ENCODE peak calls at places on chromosomes 12 and 14, in four cellular contexts. F is hepatocyte, H is GM10248, P is neural crest cell. Q is an unnamed sample.
A peak's percentile ranks its signal among the peaks of the same experiment; 100 is the strongest.

GRCh38 chr14:37590096-37590809 is 4.8 kb downstream of the FOXA1 start:
- DNase-seq in F (no peak), H (no peak), P (no peak), Q (no peak)

GRCh38 chr12:17609152-17609551 is 480.8 kb downstream of the RERGL start:
- DNase-seq in P (no peak), H (no peak), F (no peak), Q (no peak)

GRCh38 chr14:32312010-32312331 is 17.1 kb upstream of the AKAP6 start:
- DNase-seq in P (no peak), H (no peak), F (no peak), Q (no peak)

GRCh38 chr12:1800646-1801284 is 19.6 kb upstream of the LRTM2 start:
- DNase-seq in H (peak; percentile 79), F (no peak), P (no peak), Q (no peak)

GRCh38 chr12:114676142-114676741 is 7.7 kb downstream of the TBX3 start:
- DNase-seq in H (no peak), P (no peak), F (no peak), Q (no peak)

GRCh38 chr12:109783135-109783964 is 49.8 kb downstream of the TRPV4 start:
- DNase-seq in F (no peak), H (no peak), P (no peak), Q (no peak)

GRCh38 chr14:20624495-20625070 is 16.9 kb downstream of the OR6S1 start:
- DNase-seq in P (peak; percentile 29), H (peak; percentile 56), F (peak; percentile 84), Q (no peak)

GRCh38 chr12:47838286-47838931 is 18.7 kb upstream of the HDAC7 start:
- DNase-seq in F (peak; percentile 50), P (peak; percentile 45), H (no peak), Q (no peak)

GRCh38 chr12:31929140-31929526 is 30.1 kb upstream of the RESF1 start:
- DNase-seq in F (no peak), H (no peak), P (no peak), Q (no peak)

GRCh38 chr12:55847033-55847432 is 4.3 kb upstream of the MMP19 start:
- DNase-seq in F (no peak), P (no peak), H (no peak), Q (no peak)

GRCh38 chr12:89040146-89040964 is 311.9 kb downstream of the DUSP6 start:
- DNase-seq in H (peak; percentile 53), P (no peak), F (no peak), Q (no peak)

GRCh38 chr12:51973560-51973959 is 22.1 kb downstream of the ACVR1B start:
- DNase-seq in P (no peak), H (no peak), F (no peak), Q (no peak)

GRCh38 chr12:2057041-2057792 is 4.4 kb downstream of the CACNA1C start:
- DNase-seq in F (peak; percentile 79), H (peak; percentile 40), P (peak; percentile 76), Q (no peak)

GRCh38 chr12:106480259-106480658 is 102.5 kb upstream of the RFX4 start:
- DNase-seq in F (peak; percentile 36), P (no peak), H (no peak), Q (no peak)

GRCh38 chr12:51823875-51824565 is 24.5 kb downstream of the FIGNL2 start:
- DNase-seq in H (no peak), F (peak; percentile 82), P (no peak), Q (no peak)

GRCh38 chr14:42499137-42499536 is 892.5 kb downstream of the LRFN5 start:
- DNase-seq in F (no peak), H (no peak), P (no peak), Q (no peak)

GRCh38 chr14:72404106-72404774 is 472.0 kb downstream of the RGS6 start:
- DNase-seq in F (no peak), H (no peak), P (no peak), Q (no peak)

GRCh38 chr12:49422038-49422575 is 54.8 kb downstream of the SPATS2 start:
- DNase-seq in P (no peak), H (no peak), F (no peak), Q (no peak)

GRCh38 chr12:116096874-116097273 is 180.6 kb downstream of the MED13L start:
- DNase-seq in P (no peak), H (no peak), F (no peak), Q (no peak)

DNA sequence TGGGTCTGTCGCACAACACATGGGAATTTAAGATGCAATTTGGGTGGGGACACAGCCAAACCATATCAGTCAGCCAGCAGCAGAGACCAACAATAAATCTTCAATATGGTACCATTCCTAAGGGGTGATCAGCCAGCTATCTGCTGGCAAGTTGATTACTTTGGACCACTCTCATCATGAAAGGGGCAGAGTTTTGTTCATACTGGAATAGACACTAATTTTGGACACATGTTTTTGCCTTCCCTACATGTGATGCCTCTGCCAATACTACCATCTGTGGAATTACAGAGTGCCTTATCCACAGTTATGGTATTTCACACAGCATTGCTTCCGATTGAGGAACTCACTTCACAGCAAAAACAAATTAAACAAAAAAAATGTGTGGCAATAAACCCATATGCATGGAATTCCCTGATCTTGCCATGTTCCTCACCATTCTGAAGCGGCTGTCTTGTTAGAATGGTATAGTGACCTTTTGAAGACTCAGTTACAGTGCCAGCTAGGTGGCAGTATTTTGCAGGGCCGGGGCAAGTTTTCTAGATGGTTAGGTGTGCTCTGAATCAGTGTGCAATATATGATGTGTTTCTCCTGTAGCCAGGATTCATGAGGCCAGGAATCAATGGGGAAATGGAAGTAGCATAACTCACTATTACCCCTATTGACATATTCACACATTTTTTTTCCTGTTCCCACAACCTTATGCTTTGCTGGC is 179.0 kb upstream of the IGF1 start:
- DNase-seq in H (no peak), P (no peak), F (no peak), Q (no peak)
- TF ChIP-seq CTCF in H (no peak), P (no peak), F (no peak), Q (no peak)

DNA sequence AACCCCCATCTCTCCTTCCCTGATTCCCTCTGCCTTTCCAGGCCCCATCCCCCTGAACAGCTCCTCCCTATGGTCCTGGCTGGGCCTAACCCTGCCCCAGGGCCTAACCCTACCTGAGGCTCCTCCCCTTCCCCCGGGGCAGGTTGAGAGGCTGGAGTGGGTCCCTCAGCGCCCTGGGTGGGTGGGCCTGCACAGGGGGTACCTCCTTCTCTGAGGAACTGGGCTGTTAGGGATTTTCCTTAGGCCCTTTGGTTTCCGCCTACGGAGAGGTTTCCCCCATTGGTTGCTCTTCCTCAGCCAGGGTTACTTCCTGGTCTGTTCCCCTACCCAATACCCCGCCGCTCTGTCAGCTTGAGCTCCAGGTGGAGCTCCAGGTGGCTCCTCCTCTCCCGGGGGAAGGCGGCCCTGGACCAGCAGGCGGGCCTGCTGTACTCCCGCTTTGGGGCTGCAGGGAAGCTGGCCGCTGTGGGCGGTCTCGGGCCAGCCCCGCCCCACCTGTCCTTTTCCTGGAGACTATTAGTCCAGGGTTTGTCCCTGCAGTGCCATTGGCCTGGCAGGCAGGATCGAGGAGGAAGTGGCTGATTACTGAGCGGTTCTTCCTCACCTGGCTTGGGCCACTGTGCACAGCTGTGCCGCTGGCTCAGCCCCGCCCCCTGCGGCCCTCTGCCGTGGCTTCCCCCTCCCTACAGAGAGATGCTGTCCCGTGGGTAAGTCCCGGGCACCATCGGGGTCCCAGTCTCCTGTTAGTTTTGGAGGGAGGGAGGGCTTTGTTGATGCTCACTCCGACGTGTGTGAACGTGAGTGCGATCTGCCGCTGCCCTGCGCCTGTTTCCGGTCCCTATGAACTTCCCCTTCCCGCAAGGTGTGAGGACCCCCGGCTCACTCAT is 2.5 kb downstream of the C12orf57 start:
- DNase-seq in P (no peak), H (peak; percentile 74), F (peak; percentile 95), Q (no peak)
- TF ChIP-seq CTCF in P (no peak), H (no peak), F (no peak), Q (no peak)

DNA sequence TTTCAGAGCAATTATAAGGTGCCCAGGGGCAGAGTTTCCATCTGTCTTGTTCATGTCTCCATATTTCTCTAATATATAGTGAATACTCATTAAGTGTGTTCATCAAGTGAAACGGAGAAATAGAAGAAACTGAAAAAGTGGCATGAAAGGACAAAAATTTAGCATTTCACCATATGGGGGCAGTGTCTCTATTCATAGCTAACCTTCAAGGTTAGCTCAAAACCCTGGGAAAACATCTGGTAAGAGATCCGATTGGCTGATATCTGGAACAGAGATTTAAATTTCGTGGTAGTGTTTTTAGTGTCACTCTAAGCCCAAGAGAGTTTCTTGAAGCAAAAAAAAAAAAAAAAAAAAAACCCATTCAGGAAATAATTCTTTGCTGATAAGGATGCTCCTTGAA is 367.5 kb downstream of the DAD1 start:
- DNase-seq in H (no peak), P (no peak), F (peak; percentile 27), Q (no peak)
- TF ChIP-seq CTCF in H (peak; percentile 21), P (peak; percentile 49), F (peak; percentile 47), Q (no peak)

DNA sequence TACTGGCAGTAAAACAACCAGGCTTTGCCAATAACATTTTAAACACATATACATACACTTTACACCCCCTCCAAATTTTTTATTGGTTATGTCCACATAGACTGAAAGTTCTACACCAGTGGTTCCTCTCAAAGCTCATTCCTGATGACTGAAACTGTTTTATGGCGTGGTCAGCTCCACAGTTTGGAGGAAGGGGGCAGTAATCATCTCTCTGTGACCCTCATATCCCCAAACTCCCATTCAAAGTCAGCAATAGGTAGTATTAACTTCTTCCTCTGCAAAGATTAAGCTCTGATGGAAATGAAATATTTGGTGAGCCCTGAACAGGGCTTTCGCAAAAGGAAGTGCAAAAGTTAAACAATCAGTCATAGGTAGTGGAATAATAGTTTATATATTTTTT is 55.3 kb upstream of the DAAM1 start:
- DNase-seq in F (no peak), P (no peak), H (no peak), Q (no peak)
- TF ChIP-seq CTCF in F (no peak), P (no peak), H (no peak), Q (no peak)

DNA sequence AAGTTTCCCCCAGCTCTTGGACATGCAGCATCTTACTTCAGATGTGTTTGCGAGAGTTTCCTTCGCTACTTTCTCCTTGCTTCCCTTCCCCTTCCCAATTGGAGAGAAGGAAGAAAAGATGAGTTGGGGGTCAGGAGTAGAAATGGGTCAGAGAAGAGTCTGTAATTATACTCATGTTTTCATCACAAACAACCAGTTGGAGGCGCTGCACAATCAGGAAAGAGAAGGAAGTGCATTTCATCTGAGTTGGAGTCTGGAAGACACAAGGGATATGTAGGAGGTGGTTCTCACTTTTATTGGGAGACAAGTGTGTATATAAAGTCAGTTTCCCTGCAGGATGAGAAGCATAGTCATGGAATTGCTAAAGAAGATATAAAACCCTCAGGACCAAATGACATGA is 31.3 kb upstream of the VSX2 start:
- DNase-seq in H (no peak), F (no peak), P (no peak), Q (no peak)
- TF ChIP-seq CTCF in H (no peak), F (no peak), P (peak; percentile 28), Q (no peak)

Q was measured in thoracic aorta.